ENCODE peak calls at places on chromosomes 1 and 21, in ten cellular contexts. H is ELF-1; W is activated CD8-positive, alpha-beta memory T cell treated with anti-CD3 and anti-CD28 coated beads for 48 hours; I is Calu3; X is endothelial cell; C is neural crest cell; N is NCI-H187 treated with DMSO at 0.1 percent for 48 hours; M is Panc1; T is EH; V is EL. D is an unnamed sample.

GRCh38 chr1:229237320-229237719 is 33.6 kb upstream of the RAB4A start:
- DNase-seq in W (no peak), H (peak; percentile 61), M (no peak), X (no peak), V (no peak), N (no peak), T (no peak), I (no peak), C (no peak), D (no peak)

GRCh38 chr1:95041491-95042165 is 31.1 kb downstream of the ALG14 start:
- DNase-seq in C (peak; percentile 27), X (peak; percentile 49), V (peak; percentile 80), N (no peak), W (no peak), M (peak; percentile 32), I (peak; percentile 58), T (peak; percentile 87), H (no peak), D (peak; percentile 72)

GRCh38 chr1:112304151-112304550 is 91.9 kb upstream of the CTTNBP2NL start:
- DNase-seq in H (peak; percentile 22), W (no peak), C (no peak), N (no peak), I (no peak), T (no peak), V (no peak), X (no peak), M (no peak), D (no peak)

GRCh38 chr1:143735764-143736461 is 235.9 kb downstream of the FAM72C start:
- DNase-seq in C (no peak), W (no peak), H (peak; percentile 66), T (no peak), X (peak; percentile 31), I (peak; percentile 59), M (no peak), V (peak; percentile 9), N (no peak), D (peak; percentile 94)

GRCh38 chr1:167515893-167516321 is 2.4 kb downstream of the CD247 start:
- DNase-seq in W (no peak), T (no peak), N (no peak), H (peak; percentile 40), C (no peak), V (no peak), I (no peak), X (no peak), M (no peak), D (no peak)

GRCh38 chr1:226656601-226657277 is 82.3 kb downstream of the ITPKB start:
- DNase-seq in H (no peak), W (no peak), C (no peak), X (no peak), V (peak; percentile 87), N (no peak), I (no peak), M (no peak), T (peak; percentile 71), D (peak; percentile 86)

GRCh38 chr1:25560788-25561187 is 17.4 kb downstream of the LDLRAP1 start:
- DNase-seq in C (no peak), H (no peak), V (no peak), T (no peak), X (no peak), N (no peak), I (no peak), W (no peak), M (no peak), D (no peak)

GRCh38 chr1:214192825-214193643 is 87.9 kb upstream of the SMYD2 start:
- DNase-seq in I (no peak), X (no peak), C (no peak), T (no peak), M (no peak), H (no peak), V (no peak), N (no peak), W (no peak), D (peak; percentile 20)

GRCh38 chr1:29629401-29629800 is 393.1 kb downstream of the PTPRU start:
- DNase-seq in I (no peak), C (no peak), W (no peak), T (no peak), M (no peak), N (no peak), X (no peak), H (no peak), V (no peak), D (no peak)

GRCh38 chr21:43025636-43026180 is 49.9 kb downstream of the CBS start:
- DNase-seq in W (no peak), M (no peak), C (no peak), T (peak; percentile 83), N (no peak), X (no peak), I (no peak), V (peak; percentile 69), H (no peak), D (no peak)

GRCh38 chr1:54811066-54811465 is 9.9 kb upstream of the TTC22 start:
- DNase-seq in M (no peak), X (no peak), C (no peak), V (no peak), N (no peak), W (no peak), H (no peak), I (no peak), T (no peak), D (no peak)

GRCh38 chr1:87093286-87093685 is 178.9 kb downstream of the HS2ST1 start:
- DNase-seq in X (no peak), H (no peak), N (no peak), W (no peak), T (peak; percentile 78), V (peak; percentile 83), I (no peak), C (no peak), M (no peak), D (peak; percentile 36)

GRCh38 chr1:19445417-19446342 is 39.7 kb downstream of the CAPZB start:
- DNase-seq in M (no peak), H (peak; percentile 86), V (peak; percentile 56), N (no peak), I (no peak), T (peak; percentile 76), C (no peak), X (peak; percentile 29), W (no peak), D (peak; percentile 31)

GRCh38 chr1:211474426-211474825 is 17.5 kb downstream of the RD3 start:
- DNase-seq in X (no peak), C (no peak), V (no peak), T (no peak), W (no peak), N (no peak), H (no peak), M (no peak), I (no peak), D (no peak)

GRCh38 chr1:2079396-2080085 is 29.3 kb downstream of the PRKCZ start:
- DNase-seq in N (no peak), X (no peak), H (no peak), M (no peak), T (no peak), I (no peak), W (no peak), C (no peak), V (no peak), D (no peak)

GRCh38 chr1:3161130-3161840 is 92.3 kb downstream of the PRDM16 start:
- DNase-seq in C (no peak), T (no peak), N (no peak), W (no peak), I (no peak), M (no peak), H (no peak), X (no peak), V (no peak), D (no peak)

GRCh38 chr1:199784127-199784526 is 243.4 kb upstream of the NR5A2 start:
- DNase-seq in X (no peak), N (no peak), H (no peak), V (peak; percentile 44), C (no peak), W (no peak), M (no peak), I (no peak), T (peak; percentile 16), D (peak; percentile 36)